ENCODE peak calls at places on chromosomes 6 and 20, in nine cellular contexts. L is DND-41, T is lower lobe of right lung, G is amniotic stem cell, V is tibial nerve, H is Daoy, K is caudate nucleus, D is adipocyte, S is retinal pigment epithelial cell. B is an unnamed sample.
A peak's percentile ranks its signal among the peaks of the same experiment; 100 is the strongest.

GRCh38 chr6:69795469-69796080 is 1.2 kb downstream of the LMBRD1 start:
- DNase-seq in L (no peak), T (no peak), G (no peak), V (no peak), H (no peak), K (no peak), D (peak; percentile 22), S (no peak), B (no peak)

GRCh38 chr6:157989541-157990289 is 8.1 kb downstream of the SYNJ2 start:
- DNase-seq in L (peak; percentile 35), T (peak; percentile 59), G (no peak), V (no peak), H (peak; percentile 97), K (no peak), D (peak; percentile 82), S (peak; percentile 48), B (no peak)

GRCh38 chr6:165478581-165478980 is 169.2 kb upstream of the C6orf118 start:
- DNase-seq in L (no peak), T (no peak), G (no peak), V (no peak), H (no peak), K (no peak), D (no peak), S (no peak), B (no peak)

GRCh38 chr20:20666359-20666758 is 46.1 kb downstream of the RALGAPA2 start:
- DNase-seq in L (no peak), T (no peak), G (no peak), V (no peak), H (no peak), K (no peak), D (no peak), S (no peak), B (no peak)

GRCh38 chr6:15999201-15999600 is 129.7 kb upstream of the MYLIP start:
- DNase-seq in L (no peak), T (no peak), G (no peak), V (no peak), H (no peak), K (no peak), D (no peak), S (no peak), B (no peak)

GRCh38 chr6:42338573-42339218 is 113.0 kb downstream of the TRERF1 start:
- DNase-seq in L (no peak), T (no peak), G (peak; percentile 90), V (no peak), H (peak; percentile 98), K (no peak), D (peak; percentile 88), S (peak; percentile 93), B (no peak)

GRCh38 chr6:111228094-111228493 is 140.8 kb downstream of the SLC16A10 start:
- DNase-seq in L (no peak), T (no peak), G (no peak), V (no peak), H (peak; percentile 8), K (no peak), D (peak; percentile 32), S (no peak), B (no peak)

GRCh38 chr6:35522660-35523658 is 10.3 kb upstream of the TULP1 start:
- DNase-seq in L (peak; percentile 86), T (peak; percentile 84), G (peak; percentile 41), V (peak; percentile 57), H (peak; percentile 79), K (peak; percentile 5), D (peak; percentile 89), S (no peak), B (peak; percentile 93)

GRCh38 chr6:107607109-107607508 is 117.2 kb downstream of the SOBP start:
- DNase-seq in L (no peak), T (no peak), G (no peak), V (no peak), H (no peak), K (no peak), D (no peak), S (no peak), B (no peak)

GRCh38 chr6:163349001-163349680 is 65.4 kb upstream of the QKI start:
- DNase-seq in L (no peak), T (no peak), G (no peak), V (peak; percentile 45), H (peak; percentile 66), K (peak; percentile 84), D (no peak), S (no peak), B (no peak)

GRCh38 chr6:128598561-128598960 is 78.2 kb upstream of the PTPRK start:
- DNase-seq in L (no peak), T (no peak), G (no peak), V (no peak), H (no peak), K (no peak), D (no peak), S (no peak), B (peak; percentile 29)

GRCh38 chr6:111763381-111763780 is 109.9 kb downstream of the FYN start:
- DNase-seq in L (no peak), T (no peak), G (peak; percentile 19), V (no peak), H (no peak), K (no peak), D (peak; percentile 53), S (no peak), B (no peak)

GRCh38 chr6:29651413-29652197 is 5.3 kb upstream of the MOG start:
- DNase-seq in L (no peak), T (no peak), G (no peak), V (no peak), H (no peak), K (no peak), D (peak; percentile 72), S (no peak), B (peak; percentile 42)

GRCh38 chr6:17446713-17447112 is 53.3 kb downstream of the CAP2 start:
- DNase-seq in L (no peak), T (no peak), G (no peak), V (no peak), H (no peak), K (no peak), D (no peak), S (no peak), B (no peak)

GRCh38 chr6:145080651-145081050 is 654.7 kb downstream of the EPM2A start:
- DNase-seq in L (no peak), T (no peak), G (no peak), V (no peak), H (no peak), K (no peak), D (no peak), S (no peak), B (no peak)

GRCh38 chr20:38453941-38454340 is 18.7 kb upstream of the RALGAPB start:
- DNase-seq in L (no peak), T (no peak), G (no peak), V (no peak), H (no peak), K (no peak), D (no peak), S (no peak), B (no peak)

GRCh38 chr6:136640132-136640915 is 90.1 kb upstream of the MAP7 start:
- DNase-seq in L (no peak), T (no peak), G (no peak), V (no peak), H (no peak), K (no peak), D (peak; percentile 46), S (no peak), B (no peak)

GRCh38 chr6:143283887-143284640 is 166.4 kb downstream of the ADAT2 start:
- DNase-seq in L (no peak), T (no peak), G (no peak), V (no peak), H (no peak), K (no peak), D (peak; percentile 89), S (no peak), B (no peak)

GRCh38 chr20:61806995-61807394 is 258.7 kb downstream of the TAF4 start:
- DNase-seq in L (no peak), T (peak; percentile 27), G (no peak), V (no peak), H (no peak), K (no peak), D (no peak), S (no peak), B (no peak)

GRCh38 chr20:36441027-36441414 is 100.3 kb upstream of the MYL9 start:
- DNase-seq in L (no peak), T (no peak), G (no peak), V (no peak), H (no peak), K (no peak), D (no peak), S (no peak), B (no peak)

GRCh38 chr6:24721461-24722215 is 2.7 kb upstream of the C6orf62 start:
- DNase-seq in L (no peak), T (no peak), G (peak; percentile 83), V (no peak), H (no peak), K (no peak), D (no peak), S (no peak), B (no peak)

GRCh38 chr6:33990061-33990541 is 155.8 kb downstream of the GRM4 start:
- DNase-seq in L (no peak), T (no peak), G (no peak), V (no peak), H (no peak), K (no peak), D (no peak), S (no peak), B (no peak)

GRCh38 chr20:53547664-53548239 is 45.9 kb downstream of the ZNF217 start:
- DNase-seq in L (peak; percentile 44), T (no peak), G (peak; percentile 55), V (no peak), H (peak; percentile 39), K (no peak), D (peak; percentile 81), S (peak; percentile 24), B (peak; percentile 54)

GRCh38 chr20:41205313-41205712 is 68.0 kb downstream of the PLCG1 start:
- DNase-seq in L (no peak), T (no peak), G (no peak), V (no peak), H (no peak), K (peak; percentile 58), D (no peak), S (no peak), B (no peak)

GRCh38 chr20:35360033-35360432 is 51.7 kb downstream of the UQCC1 start:
- DNase-seq in L (no peak), T (no peak), G (no peak), V (no peak), H (no peak), K (no peak), D (no peak), S (no peak), B (peak; percentile 7)

GRCh38 chr6:45970326-45970725 is 45.3 kb downstream of the CLIC5 start:
- DNase-seq in L (no peak), T (no peak), G (no peak), V (no peak), H (peak; percentile 28), K (no peak), D (no peak), S (no peak), B (peak; percentile 16)

B was measured in Jurkat, Clone E6-1.